ENCODE peak calls at places on chromosomes 13 and 19, in eight cellular contexts. One of them, this sample, is unnamed.

GRCh38 chr13:84605927-84606326 is 723.7 kb upstream of the SLITRK1 start:
- DNase-seq in tibial nerve: no peak
- DNase-seq in adipocyte: no peak
- DNase-seq in CD4-positive, CD25-positive, alpha-beta regulatory T cell: no peak
- DNase-seq in AG04450: no peak
- DNase-seq in tibial artery: no peak
- DNase-seq in cardiac muscle cell: no peak
- DNase-seq in OCI-LY7: no peak
- DNase-seq in this sample: no peak

GRCh38 chr13:40916207-40916998 is 102.7 kb downstream of the ELF1 start:
- DNase-seq in CD4-positive, CD25-positive, alpha-beta regulatory T cell: no peak
- DNase-seq in tibial artery: no peak
- DNase-seq in tibial nerve: no peak
- DNase-seq in adipocyte: peak; percentile 46
- DNase-seq in AG04450: no peak
- DNase-seq in OCI-LY7: no peak
- DNase-seq in cardiac muscle cell: peak; percentile 11
- DNase-seq in this sample: no peak

GRCh38 chr19:12828494-12828893 is 5.9 kb downstream of the RTBDN start:
- DNase-seq in OCI-LY7: peak; percentile 58
- DNase-seq in tibial artery: no peak
- DNase-seq in adipocyte: no peak
- DNase-seq in tibial nerve: no peak
- DNase-seq in cardiac muscle cell: peak; percentile 73
- DNase-seq in CD4-positive, CD25-positive, alpha-beta regulatory T cell: no peak
- DNase-seq in AG04450: no peak
- DNase-seq in this sample: no peak

GRCh38 chr13:75685239-75685697 is 49.1 kb downstream of the LMO7 start:
- DNase-seq in adipocyte: peak; percentile 80
- DNase-seq in AG04450: peak; percentile 72
- DNase-seq in tibial nerve: no peak
- DNase-seq in CD4-positive, CD25-positive, alpha-beta regulatory T cell: no peak
- DNase-seq in tibial artery: no peak
- DNase-seq in OCI-LY7: no peak
- DNase-seq in cardiac muscle cell: peak; percentile 74
- DNase-seq in this sample: no peak

GRCh38 chr13:79531542-79532239 is 50.7 kb downstream of the NDFIP2 start:
- DNase-seq in CD4-positive, CD25-positive, alpha-beta regulatory T cell: no peak
- DNase-seq in OCI-LY7: no peak
- DNase-seq in cardiac muscle cell: no peak
- DNase-seq in tibial nerve: no peak
- DNase-seq in adipocyte: no peak
- DNase-seq in AG04450: no peak
- DNase-seq in tibial artery: no peak
- DNase-seq in this sample: no peak

GRCh38 chr13:79481685-79482052 is 714 bp downstream of the NDFIP2 start:
- DNase-seq in OCI-LY7: peak; percentile 16
- DNase-seq in CD4-positive, CD25-positive, alpha-beta regulatory T cell: peak; percentile 4
- DNase-seq in cardiac muscle cell: no peak
- DNase-seq in AG04450: no peak
- DNase-seq in adipocyte: peak; percentile 40
- DNase-seq in tibial artery: no peak
- DNase-seq in tibial nerve: no peak
- DNase-seq in this sample: no peak

GRCh38 chr13:76825415-76825814 is 60.8 kb downstream of the KCTD12 start:
- DNase-seq in AG04450: no peak
- DNase-seq in tibial artery: no peak
- DNase-seq in CD4-positive, CD25-positive, alpha-beta regulatory T cell: no peak
- DNase-seq in adipocyte: peak; percentile 23
- DNase-seq in cardiac muscle cell: peak; percentile 25
- DNase-seq in tibial nerve: no peak
- DNase-seq in OCI-LY7: no peak
- DNase-seq in this sample: no peak

GRCh38 chr19:35345671-35346111 is 2.0 kb upstream of the FFAR1 start:
- DNase-seq in tibial nerve: no peak
- DNase-seq in AG04450: no peak
- DNase-seq in OCI-LY7: no peak
- DNase-seq in cardiac muscle cell: no peak
- DNase-seq in adipocyte: no peak
- DNase-seq in tibial artery: no peak
- DNase-seq in CD4-positive, CD25-positive, alpha-beta regulatory T cell: no peak
- DNase-seq in this sample: peak; percentile 4

GRCh38 chr19:48818234-48818823 is 7.5 kb upstream of the BCAT2 start:
- DNase-seq in AG04450: no peak
- DNase-seq in tibial nerve: no peak
- DNase-seq in adipocyte: no peak
- DNase-seq in cardiac muscle cell: no peak
- DNase-seq in OCI-LY7: no peak
- DNase-seq in tibial artery: no peak
- DNase-seq in CD4-positive, CD25-positive, alpha-beta regulatory T cell: no peak
- DNase-seq in this sample: no peak

GRCh38 chr13:39612023-39612637 is 9.1 kb upstream of the LHFPL6 start:
- DNase-seq in tibial artery: peak; percentile 85
- DNase-seq in CD4-positive, CD25-positive, alpha-beta regulatory T cell: peak; percentile 38
- DNase-seq in AG04450: peak; percentile 43
- DNase-seq in OCI-LY7: peak; percentile 83
- DNase-seq in cardiac muscle cell: peak; percentile 84
- DNase-seq in adipocyte: peak; percentile 92
- DNase-seq in tibial nerve: peak; percentile 65
- DNase-seq in this sample: peak; percentile 94

GRCh38 chr13:33610471-33611015 is 207.4 kb upstream of the RFC3 start:
- DNase-seq in CD4-positive, CD25-positive, alpha-beta regulatory T cell: peak; percentile 19
- DNase-seq in adipocyte: no peak
- DNase-seq in tibial nerve: no peak
- DNase-seq in cardiac muscle cell: peak; percentile 35
- DNase-seq in OCI-LY7: no peak
- DNase-seq in tibial artery: peak; percentile 28
- DNase-seq in AG04450: no peak
- DNase-seq in this sample: peak; percentile 39

GRCh38 chr13:99288069-99288468 is 19.1 kb downstream of the GPR183 start:
- DNase-seq in AG04450: no peak
- DNase-seq in tibial nerve: no peak
- DNase-seq in tibial artery: no peak
- DNase-seq in cardiac muscle cell: no peak
- DNase-seq in adipocyte: no peak
- DNase-seq in OCI-LY7: no peak
- DNase-seq in CD4-positive, CD25-positive, alpha-beta regulatory T cell: no peak
- DNase-seq in this sample: no peak

GRCh38 chr13:44884076-44884729 is 105.1 kb downstream of the NUFIP1 start:
- DNase-seq in adipocyte: peak; percentile 67
- DNase-seq in AG04450: no peak
- DNase-seq in tibial nerve: no peak
- DNase-seq in cardiac muscle cell: peak; percentile 77
- DNase-seq in OCI-LY7: no peak
- DNase-seq in CD4-positive, CD25-positive, alpha-beta regulatory T cell: no peak
- DNase-seq in tibial artery: no peak
- DNase-seq in this sample: no peak

GRCh38 chr13:65943711-65944110 is 1286.4 kb downstream of the PCDH9 start:
- DNase-seq in tibial artery: no peak
- DNase-seq in AG04450: no peak
- DNase-seq in CD4-positive, CD25-positive, alpha-beta regulatory T cell: no peak
- DNase-seq in OCI-LY7: no peak
- DNase-seq in cardiac muscle cell: peak; percentile 59
- DNase-seq in adipocyte: no peak
- DNase-seq in tibial nerve: no peak
- DNase-seq in this sample: no peak

DNA sequence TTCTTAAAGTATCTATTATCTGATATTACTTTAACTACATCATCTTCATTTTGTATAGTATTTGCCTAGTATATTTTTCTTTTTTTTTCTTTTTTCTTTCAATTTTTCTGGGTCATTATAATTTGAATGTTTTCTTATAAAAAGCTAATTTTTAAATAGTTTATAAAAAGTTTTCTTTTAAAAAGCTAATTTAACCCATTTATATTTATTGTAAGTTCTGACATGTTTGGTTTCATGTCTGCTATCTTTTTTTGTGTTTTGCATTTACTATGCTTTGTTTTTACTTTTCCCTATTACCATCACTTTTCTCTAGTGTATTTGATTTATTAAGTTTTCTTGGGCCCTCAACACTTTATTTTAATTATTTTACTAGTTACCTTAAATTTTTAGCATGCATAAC is 22.6 kb upstream of the RCBTB2 start:
- DNase-seq in cardiac muscle cell: no peak
- DNase-seq in tibial artery: no peak
- DNase-seq in CD4-positive, CD25-positive, alpha-beta regulatory T cell: no peak
- DNase-seq in AG04450: no peak
- DNase-seq in tibial nerve: no peak
- DNase-seq in OCI-LY7: no peak
- DNase-seq in adipocyte: no peak
- DNase-seq in this sample: no peak
- H3K9me3 ChIP-seq in cardiac muscle cell: no peaks in the 10 kb centered on the region
- H3K9me3 ChIP-seq in tibial artery: peaks cover 17% of the 10 kb centered on the region
- H3K9me3 ChIP-seq in CD4-positive, CD25-positive, alpha-beta regulatory T cell: peaks cover 26% of the 10 kb centered on the region
- H3K9me3 ChIP-seq in AG04450: peaks cover 15% of the 10 kb centered on the region
- H3K9me3 ChIP-seq in tibial nerve: no peaks in the 10 kb centered on the region
- H3K9me3 ChIP-seq in OCI-LY7: peaks cover 57% of the 10 kb centered on the region
- H3K9me3 ChIP-seq in adipocyte: peaks cover 21% of the 10 kb centered on the region
- H3K9me3 ChIP-seq in this sample: no peaks in the 10 kb centered on the region

DNA sequence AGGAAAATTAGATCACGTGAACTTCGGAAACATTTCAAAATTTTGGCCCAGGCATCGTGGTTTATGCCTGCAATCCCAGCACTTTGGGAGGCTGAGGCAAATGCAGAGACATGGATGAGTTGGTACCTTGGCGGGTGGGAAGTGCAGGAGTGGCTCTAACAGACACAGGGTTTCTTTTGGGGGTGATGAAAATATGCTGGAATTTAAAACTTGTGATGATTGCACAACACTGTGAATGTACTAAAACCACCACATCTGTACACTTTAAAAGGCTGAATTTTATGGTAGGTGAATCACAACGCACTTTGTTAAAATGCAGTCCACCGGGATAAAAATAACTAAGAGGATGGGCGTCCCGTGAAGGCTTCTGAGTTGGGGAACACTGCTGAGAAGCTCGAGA is 47.2 kb downstream of the MLLT1 start:
- DNase-seq in cardiac muscle cell: peak; percentile 90
- DNase-seq in tibial artery: no peak
- DNase-seq in CD4-positive, CD25-positive, alpha-beta regulatory T cell: no peak
- DNase-seq in AG04450: peak; percentile 66
- DNase-seq in adipocyte: peak; percentile 80
- DNase-seq in tibial nerve: no peak
- DNase-seq in OCI-LY7: no peak
- DNase-seq in this sample: no peak
- H3K9me3 ChIP-seq in cardiac muscle cell: no peaks in the 10 kb centered on the region
- H3K9me3 ChIP-seq in tibial artery: no peaks in the 10 kb centered on the region
- H3K9me3 ChIP-seq in CD4-positive, CD25-positive, alpha-beta regulatory T cell: no peaks in the 10 kb centered on the region
- H3K9me3 ChIP-seq in AG04450: no peaks in the 10 kb centered on the region
- H3K9me3 ChIP-seq in adipocyte: no peaks in the 10 kb centered on the region
- H3K9me3 ChIP-seq in tibial nerve: no peaks in the 10 kb centered on the region
- H3K9me3 ChIP-seq in OCI-LY7: no peaks in the 10 kb centered on the region
- H3K9me3 ChIP-seq in this sample: no peaks in the 10 kb centered on the region

DNA sequence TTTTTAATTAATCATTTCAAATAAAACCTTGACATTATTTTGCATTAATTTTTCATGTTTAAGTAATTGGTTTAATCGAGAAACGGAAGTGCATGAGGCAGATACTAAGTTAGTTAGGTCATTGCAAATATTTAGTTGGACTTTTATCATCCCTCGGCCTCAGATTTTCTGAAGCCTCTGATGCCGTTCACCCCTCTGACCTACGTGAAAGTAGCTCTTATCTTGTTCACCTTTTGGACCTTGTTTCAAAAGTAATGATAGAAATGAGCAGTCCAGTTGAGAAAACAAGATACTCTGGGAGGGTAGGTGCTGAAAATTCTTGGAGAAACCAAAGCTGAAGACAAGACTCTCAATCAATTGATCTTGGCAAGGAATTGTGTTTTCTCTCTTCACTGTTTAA is 23.0 kb downstream of the LAIR2 start:
- DNase-seq in tibial nerve: no peak
- DNase-seq in OCI-LY7: no peak
- DNase-seq in AG04450: no peak
- DNase-seq in CD4-positive, CD25-positive, alpha-beta regulatory T cell: no peak
- DNase-seq in tibial artery: no peak
- DNase-seq in cardiac muscle cell: no peak
- DNase-seq in adipocyte: no peak
- DNase-seq in this sample: no peak
- H3K9me3 ChIP-seq in tibial nerve: no peaks in the 10 kb centered on the region
- H3K9me3 ChIP-seq in OCI-LY7: no peaks in the 10 kb centered on the region
- H3K9me3 ChIP-seq in AG04450: peaks cover 23% of the 10 kb centered on the region
- H3K9me3 ChIP-seq in CD4-positive, CD25-positive, alpha-beta regulatory T cell: no peaks in the 10 kb centered on the region
- H3K9me3 ChIP-seq in tibial artery: no peaks in the 10 kb centered on the region
- H3K9me3 ChIP-seq in cardiac muscle cell: no peaks in the 10 kb centered on the region
- H3K9me3 ChIP-seq in adipocyte: no peaks in the 10 kb centered on the region
- H3K9me3 ChIP-seq in this sample: no peaks in the 10 kb centered on the region

GRCh38 chr19:22622020-22622419 is 12.1 kb upstream of the ZNF492 start:
- DNase-seq in adipocyte: no peak
- DNase-seq in tibial artery: peak; percentile 11
- DNase-seq in tibial nerve: no peak
- DNase-seq in AG04450: no peak
- DNase-seq in OCI-LY7: no peak
- DNase-seq in cardiac muscle cell: no peak
- DNase-seq in CD4-positive, CD25-positive, alpha-beta regulatory T cell: no peak
- DNase-seq in this sample: peak; percentile 12

GRCh38 chr19:22622901-22623840 is 11.0 kb upstream of the ZNF492 start:
- DNase-seq in AG04450: no peak
- DNase-seq in cardiac muscle cell: no peak
- DNase-seq in tibial artery: no peak
- DNase-seq in OCI-LY7: no peak
- DNase-seq in tibial nerve: peak; percentile 43
- DNase-seq in CD4-positive, CD25-positive, alpha-beta regulatory T cell: no peak
- DNase-seq in adipocyte: no peak
- DNase-seq in this sample: peak; percentile 39

GRCh38 chr19:22623841-22624221 is 10.3 kb upstream of the ZNF492 start:
- DNase-seq in tibial artery: no peak
- DNase-seq in AG04450: no peak
- DNase-seq in cardiac muscle cell: no peak
- DNase-seq in CD4-positive, CD25-positive, alpha-beta regulatory T cell: no peak
- DNase-seq in tibial nerve: no peak
- DNase-seq in adipocyte: no peak
- DNase-seq in OCI-LY7: no peak
- DNase-seq in this sample: peak; percentile 29

GRCh38 chr19:22628401-22628800 is 5.7 kb upstream of the ZNF492 start:
- DNase-seq in tibial artery: no peak
- DNase-seq in tibial nerve: no peak
- DNase-seq in OCI-LY7: no peak
- DNase-seq in AG04450: no peak
- DNase-seq in cardiac muscle cell: no peak
- DNase-seq in adipocyte: no peak
- DNase-seq in CD4-positive, CD25-positive, alpha-beta regulatory T cell: no peak
- DNase-seq in this sample: no peak

DNA sequence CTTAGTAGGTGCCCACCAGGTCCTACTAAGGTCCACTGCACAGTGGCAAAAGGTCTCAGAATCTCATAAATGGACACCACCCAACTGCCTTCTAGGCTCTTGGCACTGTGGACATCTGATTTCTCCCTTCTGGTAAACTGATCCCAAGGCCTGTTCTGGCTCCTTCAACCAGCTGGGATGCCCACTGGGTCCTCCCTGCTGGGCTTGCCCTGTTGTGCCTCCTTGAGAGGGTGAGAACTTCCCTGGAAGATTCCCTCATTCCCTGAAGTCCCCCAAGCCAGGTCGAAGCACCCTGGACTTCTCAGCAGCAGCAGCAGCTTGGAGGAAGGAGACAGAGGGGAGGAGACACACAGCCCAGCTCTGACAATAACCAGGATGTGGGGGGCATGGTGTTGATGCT is 6.6 kb upstream of the ZNF492 start:
- DNase-seq in tibial nerve: no peak
- DNase-seq in OCI-LY7: no peak
- DNase-seq in AG04450: no peak
- DNase-seq in adipocyte: no peak
- DNase-seq in cardiac muscle cell: no peak
- DNase-seq in tibial artery: no peak
- DNase-seq in CD4-positive, CD25-positive, alpha-beta regulatory T cell: no peak
- DNase-seq in this sample: no peak
- H3K9me3 ChIP-seq in tibial nerve: no peaks in the 10 kb centered on the region
- H3K9me3 ChIP-seq in OCI-LY7: no peaks in the 10 kb centered on the region
- H3K9me3 ChIP-seq in AG04450: peaks cover 42% of the 10 kb centered on the region
- H3K9me3 ChIP-seq in adipocyte: peaks cover 11% of the 10 kb centered on the region
- H3K9me3 ChIP-seq in cardiac muscle cell: no peaks in the 10 kb centered on the region
- H3K9me3 ChIP-seq in tibial artery: no peaks in the 10 kb centered on the region
- H3K9me3 ChIP-seq in CD4-positive, CD25-positive, alpha-beta regulatory T cell: peaks cover 12% of the 10 kb centered on the region
- H3K9me3 ChIP-seq in this sample: no peaks in the 10 kb centered on the region